ENCODE peak calls at places on chromosomes 12 and 14, in four cellular contexts. P, L, G and S are unnamed samples.

GRCh38 chr14:68598621-68599447 is 194.0 kb downstream of the ZFP36L1 start:
- DNase-seq in P (peak; percentile 66), L (peak; percentile 97), G (peak; percentile 68), S (peak; percentile 73)

GRCh38 chr12:132579747-132580146 is 30.6 kb downstream of the LRCOL1 start:
- DNase-seq in G (no peak), L (no peak), P (no peak), S (no peak)

GRCh38 chr14:37579250-37579649 is 15.8 kb downstream of the FOXA1 start:
- DNase-seq in P (no peak), L (no peak), G (no peak), S (no peak)

GRCh38 chr12:22228022-22228875 is 106.3 kb downstream of the ST8SIA1 start:
- DNase-seq in L (no peak), G (no peak), P (no peak), S (no peak)

GRCh38 chr12:49868952-49869815 is 26.3 kb upstream of the BCDIN3D start:
- DNase-seq in P (peak; percentile 46), L (no peak), G (peak; percentile 65), S (peak; percentile 64)

GRCh38 chr14:22996823-22997301 is 13.1 kb downstream of the C14orf93 start:
- DNase-seq in G (no peak), L (no peak), P (no peak), S (no peak)

GRCh38 chr14:34433957-34434356 is 28.1 kb downstream of the SPTSSA start:
- DNase-seq in L (no peak), G (no peak), P (no peak), S (no peak)

GRCh38 chr12:4824415-4824814 is 85.3 kb upstream of the KCNA1 start:
- DNase-seq in P (no peak), G (no peak), L (no peak), S (peak; percentile 64)

GRCh38 chr12:40911676-40912075 is 219.4 kb downstream of the CNTN1 start:
- DNase-seq in G (no peak), P (no peak), L (peak; percentile 27), S (no peak)

GRCh38 chr12:60266381-60266852 is 670.6 kb downstream of the SLC16A7 start:
- DNase-seq in P (no peak), G (no peak), L (peak; percentile 6), S (peak; percentile 29)

DNA sequence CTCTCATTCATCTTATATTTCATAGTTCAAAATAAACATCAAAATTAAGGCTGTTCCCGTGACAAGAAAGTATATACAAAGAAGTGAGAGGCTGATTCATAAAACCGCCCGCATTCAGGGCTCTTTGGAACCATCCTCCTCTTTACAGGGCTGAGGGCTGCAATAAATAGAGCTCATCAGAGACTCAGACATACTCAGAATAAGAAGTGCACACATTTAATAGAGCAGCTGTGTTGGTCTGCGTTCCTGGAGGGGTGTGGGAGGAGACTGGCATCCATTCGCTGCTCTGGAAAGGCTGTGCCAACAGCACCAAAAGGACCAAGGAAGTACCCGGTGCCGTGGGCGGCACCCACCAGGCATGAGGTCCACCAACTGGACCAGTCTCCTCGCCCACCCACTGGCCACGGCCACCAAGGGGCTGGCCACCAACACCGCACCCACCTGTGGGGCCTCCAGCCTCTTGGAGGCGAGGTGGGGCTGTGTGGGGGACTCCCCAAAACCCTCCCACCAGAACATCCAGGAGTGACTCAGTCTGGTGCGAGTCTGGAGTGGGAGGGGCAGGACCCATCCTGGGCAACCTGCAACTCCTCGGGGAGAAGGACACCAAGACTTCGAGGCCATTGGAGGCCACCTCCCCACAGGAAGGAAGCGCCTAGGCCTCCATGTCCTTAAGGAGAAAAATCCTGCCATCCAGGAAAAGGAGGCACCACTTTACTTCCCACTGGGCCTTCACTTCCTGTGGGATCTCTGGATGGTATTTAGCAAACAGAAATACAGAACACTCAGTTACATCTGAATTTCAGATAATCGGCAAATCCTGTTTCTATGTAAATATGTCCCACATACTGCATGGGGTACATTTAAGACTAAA is 32.7 kb downstream of the VCPKMT start:
- DNase-seq in P (no peak), L (no peak), G (no peak), S (no peak)
- TF ChIP-seq POLR2A in P (no peak), L (no peak), G (no peak), S (no peak)

GRCh38 chr12:6423267-6424007 is 21.3 kb upstream of the CD27 start:
- DNase-seq in P (peak; percentile 87), L (peak; percentile 84), G (peak; percentile 86), S (peak; percentile 71)
- TF ChIP-seq POLR2A in P (no peak), L (peak; percentile 31), G (no peak), S (no peak)

GRCh38 chr14:64914237-64914971 is at the start of gene CHURC1:
- DNase-seq in P (peak; percentile 99), L (peak; percentile 98), G (peak; percentile 99), S (peak; percentile 90)
- TF ChIP-seq POLR2A in P (peak; percentile 88), L (peak; percentile 71), G (peak; percentile 73), S (peak; percentile 71)

GRCh38 chr12:53197011-53197640 is 9.9 kb downstream of the ITGB7 start:
- DNase-seq in L (no peak), P (no peak), G (no peak), S (no peak)

GRCh38 chr12:53196486-53196885 is 10.6 kb downstream of the ITGB7 start:
- DNase-seq in L (no peak), G (no peak), P (no peak), S (no peak)

GRCh38 chr12:53193953-53194716 is 12.9 kb downstream of the ITGB7 start:
- DNase-seq in L (no peak), G (no peak), P (no peak), S (no peak)

GRCh38 chr12:53194973-53195372 is 12.1 kb downstream of the ITGB7 start:
- DNase-seq in L (no peak), P (no peak), G (no peak), S (no peak)

GRCh38 chr12:53195516-53196420 is 11.3 kb downstream of the ITGB7 start:
- DNase-seq in L (no peak), G (no peak), P (no peak), S (no peak)
- TF ChIP-seq POLR2A in L (no peak), G (no peak), P (no peak), S (no peak)

GRCh38 chr12:68804654-68805591 is 3.1 kb upstream of the MDM2 start:
- DNase-seq in L (no peak), G (no peak), P (no peak), S (no peak)
- TF ChIP-seq POLR2A in L (no peak), G (no peak), P (no peak), S (no peak)

DNA sequence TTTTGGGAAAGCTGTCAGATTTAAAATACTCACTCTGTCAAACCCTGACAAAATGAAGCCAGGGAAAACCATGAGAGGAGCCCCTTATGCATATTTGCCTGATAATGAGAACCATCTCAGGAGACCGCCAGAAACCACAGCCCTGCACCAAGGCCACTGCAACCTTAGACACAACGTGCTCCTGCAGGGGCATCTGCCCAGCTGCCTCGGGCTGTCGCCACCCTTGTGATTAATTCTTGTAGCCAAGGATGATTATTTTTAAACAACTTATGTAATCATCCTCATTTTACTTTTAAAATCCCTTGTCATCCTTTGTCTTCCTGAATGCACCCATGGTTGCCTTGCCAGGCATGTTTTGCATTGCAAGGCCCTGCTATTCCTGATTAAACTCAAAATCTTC is 766.5 kb upstream of the TMEM132C start:
- DNase-seq in G (no peak), L (no peak), P (no peak), S (no peak)
- TF ChIP-seq POLR2A in G (no peak), L (no peak), P (no peak), S (no peak)